ENCODE peak calls at places on chromosomes 16 and 17, in seven cellular contexts. Y, O, Z, U, T, Q and E are unnamed samples. For H3K4me1, the result is how much of the 10 kb centered on the place peaks cover.

GRCh38 chr16:1430759-1431496 is at the start of gene PERCC1:
- DNase-seq in O (no peak), Z (peak), Q (no peak), U (no peak), T (peak), Y (no peak), E (no peak)

GRCh38 chr17:44324571-44325275 is at the start of gene SLC25A39:
- DNase-seq in T (peak), Y (peak), U (no peak), Z (peak), Q (no peak), O (peak), E (peak)

GRCh38 chr16:3645504-3646347 is 8.8 kb upstream of the DNASE1 start:
- DNase-seq in Q (no peak), U (peak), Y (no peak), Z (no peak), T (no peak), O (peak), E (peak)

GRCh38 chr16:10971560-10971961 is 27.2 kb downstream of the CLEC16A start:
- DNase-seq in Q (no peak), Z (peak), O (peak), Y (peak), T (peak), U (no peak), E (peak)

GRCh38 chr17:58969612-58970011 is 137.1 kb downstream of the TRIM37 start:
- DNase-seq in Y (no peak), Z (no peak), U (no peak), Q (no peak), O (no peak), T (no peak), E (no peak)

GRCh38 chr17:56978441-56979090 is 635 bp downstream of the SCPEP1 start:
- DNase-seq in Z (no peak), T (peak), Y (no peak), Q (no peak), U (no peak), O (peak), E (no peak)

GRCh38 chr16:84907046-84907445 is 87.3 kb downstream of the CRISPLD2 start:
- DNase-seq in T (no peak), Y (no peak), Z (no peak), Q (no peak), O (no peak), U (no peak), E (no peak)

GRCh38 chr17:71407972-71408371 is 712.8 kb upstream of the SOX9 start:
- DNase-seq in O (no peak), U (no peak), Q (no peak), T (peak), Y (no peak), Z (no peak), E (no peak)

GRCh38 chr16:4747906-4748681 is 13.8 kb downstream of the DNAAF8 start:
- DNase-seq in T (no peak), O (no peak), U (no peak), Q (no peak), Z (no peak), Y (no peak), E (no peak)

GRCh38 chr16:80283450-80284392 is 257.1 kb upstream of the DYNLRB2 start:
- DNase-seq in T (no peak), O (no peak), Q (no peak), Y (no peak), Z (no peak), U (no peak), E (no peak)

GRCh38 chr16:80804451-80805383 is at the start of gene CDYL2:
- DNase-seq in Z (no peak), Q (no peak), U (no peak), Y (no peak), O (peak), T (peak), E (no peak)

GRCh38 chr16:62225675-62226074 is 189.4 kb upstream of the CDH8 start:
- DNase-seq in Z (peak), T (peak), Q (peak), O (peak), Y (no peak), U (peak), E (peak)

GRCh38 chr17:3659541-3660111 is 8.8 kb downstream of the TAX1BP3 start:
- DNase-seq in U (no peak), O (peak), T (no peak), Z (no peak), Q (no peak), Y (no peak), E (no peak)

GRCh38 chr17:7178973-7179316 is 225 bp downstream of the ASGR1 start:
- DNase-seq in Y (no peak), O (no peak), Q (no peak), U (no peak), T (no peak), Z (no peak), E (no peak)

GRCh38 chr16:11738742-11739544 is 3.7 kb downstream of the TXNDC11 start:
- DNase-seq in U (no peak), Q (no peak), Z (no peak), O (no peak), T (no peak), Y (no peak), E (no peak)

GRCh38 chr17:17628388-17629008 is 37.0 kb upstream of the PEMT start:
- DNase-seq in Y (no peak), T (no peak), U (no peak), O (no peak), Z (no peak), Q (peak), E (no peak)

GRCh38 chr16:57265850-57266530 is 18.5 kb downstream of the PLLP start:
- DNase-seq in U (no peak), Y (no peak), O (peak), Q (no peak), T (peak), Z (no peak), E (no peak)

GRCh38 chr17:28864991-28865849 is 10.4 kb downstream of the ERAL1 start:
- DNase-seq in Y (no peak), T (no peak), U (no peak), Z (peak), O (peak), Q (no peak), E (no peak)

GRCh38 chr17:48297825-48298224 is 132.2 kb downstream of the SKAP1 start:
- DNase-seq in O (no peak), Y (no peak), Z (no peak), T (no peak), U (no peak), Q (no peak), E (no peak)

GRCh38 chr16:11149011-11149616 is 106.9 kb downstream of the SOCS1 start:
- DNase-seq in Y (no peak), Q (no peak), T (no peak), U (no peak), O (peak), Z (peak), E (no peak)

GRCh38 chr17:30398328-30399041 is 19.8 kb downstream of the CPD start:
- DNase-seq in Y (no peak), U (no peak), Q (no peak), Z (no peak), O (no peak), T (peak), E (no peak)

GRCh38 chr17:77218902-77219301 is 78.1 kb downstream of the SEC14L1 start:
- DNase-seq in Y (no peak), Z (no peak), T (no peak), Q (no peak), U (no peak), O (no peak), E (no peak)

GRCh38 chr17:73823684-73824083 is 179.4 kb upstream of the SDK2 start:
- DNase-seq in T (peak), Y (no peak), O (no peak), Q (no peak), Z (peak), U (no peak), E (no peak)

GRCh38 chr16:70686376-70687171 is 721 bp upstream of the MTSS2 start:
- DNase-seq in Y (no peak), T (no peak), O (no peak), Q (no peak), U (no peak), Z (no peak), E (no peak)

GRCh38 chr17:79339311-79339710 is 264.7 kb downstream of the ENGASE start:
- DNase-seq in Z (no peak), Y (no peak), Q (no peak), O (no peak), T (no peak), U (no peak), E (no peak)

GRCh38 chr17:46774108-46774737 is 44.3 kb downstream of the WNT3 start:
- DNase-seq in Q (no peak), Y (no peak), U (no peak), T (peak), Z (no peak), O (no peak), E (no peak)

GRCh38 chr17:67995568-67996191 is 589 bp downstream of the C17orf58 start:
- DNase-seq in U (no peak), Q (no peak), Z (no peak), T (peak), Y (no peak), O (no peak), E (no peak)

GRCh38 chr17:29042679-29043538 is at the start of gene PIPOX:
- DNase-seq in T (peak), Q (peak), O (no peak), Y (no peak), U (peak), Z (peak), E (peak)

GRCh38 chr16:12985516-12985915 is 84.1 kb downstream of the SHISA9 start:
- DNase-seq in U (no peak), Y (no peak), Q (no peak), O (no peak), Z (no peak), T (no peak), E (no peak)

GRCh38 chr16:89864421-89864820 is 9.0 kb upstream of the TCF25 start:
- DNase-seq in Z (no peak), T (no peak), O (no peak), Q (no peak), Y (peak), U (no peak), E (no peak)

GRCh38 chr16:83814654-83814985 is 6.8 kb downstream of the HSBP1 start:
- DNase-seq in U (no peak), Y (no peak), T (no peak), Q (no peak), Z (no peak), O (no peak), E (no peak)

GRCh38 chr16:83818276-83818675 is 10.5 kb downstream of the HSBP1 start:
- DNase-seq in O (no peak), Q (no peak), Z (no peak), U (no peak), T (no peak), Y (no peak), E (no peak)

GRCh38 chr16:83810906-83811305 is 3.1 kb downstream of the HSBP1 start:
- DNase-seq in T (no peak), O (no peak), Z (no peak), Y (no peak), U (no peak), Q (no peak), E (no peak)

GRCh38 chr16:83817022-83817421 is 9.2 kb downstream of the HSBP1 start:
- DNase-seq in Q (no peak), O (no peak), T (no peak), Y (no peak), Z (no peak), U (no peak), E (no peak)

DNA sequence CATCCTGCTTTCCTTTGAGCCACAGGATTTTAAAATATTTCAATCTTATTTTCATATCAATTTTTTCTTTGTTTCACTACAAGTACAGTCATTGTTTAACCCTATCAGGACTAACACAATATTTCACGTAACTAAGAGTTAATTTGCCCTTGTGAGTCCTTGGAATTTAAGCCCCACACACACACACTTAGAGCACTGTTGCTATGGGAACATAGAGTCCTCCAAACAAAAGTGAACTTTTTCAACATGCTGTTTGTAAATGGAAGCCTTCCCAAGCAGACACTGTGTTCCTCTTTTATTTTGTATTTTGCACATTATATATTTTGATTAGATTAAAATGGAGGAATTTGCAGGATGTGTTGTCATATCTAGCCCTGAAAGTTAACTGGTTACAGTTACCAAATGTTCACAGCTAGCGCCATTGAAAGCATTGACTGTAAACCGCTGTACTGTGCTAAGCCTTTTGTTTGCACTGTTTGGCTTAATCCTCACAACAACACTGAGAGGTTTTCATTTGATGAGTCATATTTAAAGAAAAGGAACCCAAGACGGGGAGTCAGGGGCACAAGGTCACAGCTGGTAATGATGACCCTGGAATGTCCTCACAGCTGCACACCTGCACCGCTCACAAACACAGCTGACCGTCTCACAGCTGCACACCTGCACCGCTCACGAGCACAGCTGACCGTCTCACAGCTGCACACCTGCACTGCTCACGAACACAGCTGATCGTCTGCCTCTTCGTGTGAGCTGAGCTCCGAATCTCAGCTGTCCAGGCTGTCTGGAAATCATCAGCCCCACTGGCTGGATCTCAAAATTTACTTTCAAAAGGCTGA is 6.3 kb downstream of the HSBP1 start:
- DNase-seq in Y (no peak), Z (peak), U (no peak), Q (no peak), O (no peak), T (no peak), E (no peak)
- TF ChIP-seq YY1 in Y (no peak), Z (no peak), U (no peak), Q (no peak), O (no peak), T (no peak), E (no peak)

GRCh38 chr16:48561960-48562393 is 48.0 kb downstream of the N4BP1 start:
- DNase-seq in Y (no peak), U (no peak), T (no peak), Z (peak), Q (no peak), O (no peak), E (no peak)

GRCh38 chr16:48564544-48565444 is 45.2 kb downstream of the N4BP1 start:
- DNase-seq in U (no peak), T (no peak), O (no peak), Q (no peak), Z (no peak), Y (no peak), E (no peak)

GRCh38 chr16:48560692-48561091 is 49.3 kb downstream of the N4BP1 start:
- DNase-seq in Q (no peak), Y (no peak), U (no peak), T (no peak), Z (no peak), O (no peak), E (no peak)

GRCh38 chr16:48559462-48560211 is 50.3 kb downstream of the N4BP1 start:
- DNase-seq in Y (no peak), T (no peak), Z (no peak), U (no peak), O (no peak), Q (no peak), E (no peak)

DNA sequence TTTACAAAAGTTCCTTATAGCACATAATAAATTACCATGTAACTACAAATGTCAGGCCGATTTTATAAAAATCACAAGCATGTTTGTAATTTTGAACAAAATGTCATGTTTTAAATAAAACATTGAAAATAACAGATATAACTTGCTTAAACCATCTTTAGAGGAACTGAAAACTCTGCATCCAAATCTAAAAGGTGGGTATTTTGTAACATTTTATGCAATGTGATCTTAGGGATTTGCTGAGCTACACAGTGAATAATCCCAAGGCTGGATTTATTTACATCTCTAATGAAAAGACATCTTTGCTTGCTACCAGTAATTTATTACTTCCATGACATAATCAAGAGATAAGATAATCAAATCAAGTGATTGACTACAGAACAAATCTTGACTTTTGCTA is 47.5 kb downstream of the N4BP1 start:
- DNase-seq in U (no peak), O (no peak), Y (no peak), Z (no peak), Q (no peak), T (no peak), E (no peak)
- H3K4me1 ChIP-seq in U (under half), O (under half), Y (under half), Z (under half), Q (under half), T (under half), E (under half)

GRCh38 chr16:63890723-63891122 is 1231.1 kb downstream of the CDH11 start:
- DNase-seq in T (no peak), Y (no peak), Q (no peak), O (no peak), Z (no peak), U (no peak), E (no peak)
- TF ChIP-seq YY1 in T (no peak), Y (no peak), Q (no peak), O (no peak), Z (no peak), U (no peak), E (no peak)

GRCh38 chr17:55332296-55333041 is 67.7 kb downstream of the HLF start:
- DNase-seq in O (no peak), T (no peak), U (no peak), Z (no peak), Y (no peak), Q (no peak), E (no peak)

GRCh38 chr17:55334285-55334684 is 69.5 kb downstream of the HLF start:
- DNase-seq in T (no peak), O (no peak), Y (no peak), U (no peak), Z (no peak), Q (no peak), E (no peak)

GRCh38 chr17:55336426-55336825 is 71.7 kb downstream of the HLF start:
- DNase-seq in T (no peak), Z (no peak), O (no peak), U (no peak), Y (no peak), Q (no peak), E (no peak)

GRCh38 chr17:55334881-55335523 is 70.2 kb downstream of the HLF start:
- DNase-seq in Z (no peak), O (no peak), T (no peak), Y (no peak), U (no peak), Q (no peak), E (no peak)

GRCh38 chr17:55335625-55336024 is 70.9 kb downstream of the HLF start:
- DNase-seq in O (no peak), U (no peak), Z (no peak), Y (no peak), T (no peak), Q (no peak), E (no peak)
- H3K4me1 ChIP-seq in O (under half), U (under half), Z (under half), Y (under half), T (under half), Q (under half), E (under half)

DNA sequence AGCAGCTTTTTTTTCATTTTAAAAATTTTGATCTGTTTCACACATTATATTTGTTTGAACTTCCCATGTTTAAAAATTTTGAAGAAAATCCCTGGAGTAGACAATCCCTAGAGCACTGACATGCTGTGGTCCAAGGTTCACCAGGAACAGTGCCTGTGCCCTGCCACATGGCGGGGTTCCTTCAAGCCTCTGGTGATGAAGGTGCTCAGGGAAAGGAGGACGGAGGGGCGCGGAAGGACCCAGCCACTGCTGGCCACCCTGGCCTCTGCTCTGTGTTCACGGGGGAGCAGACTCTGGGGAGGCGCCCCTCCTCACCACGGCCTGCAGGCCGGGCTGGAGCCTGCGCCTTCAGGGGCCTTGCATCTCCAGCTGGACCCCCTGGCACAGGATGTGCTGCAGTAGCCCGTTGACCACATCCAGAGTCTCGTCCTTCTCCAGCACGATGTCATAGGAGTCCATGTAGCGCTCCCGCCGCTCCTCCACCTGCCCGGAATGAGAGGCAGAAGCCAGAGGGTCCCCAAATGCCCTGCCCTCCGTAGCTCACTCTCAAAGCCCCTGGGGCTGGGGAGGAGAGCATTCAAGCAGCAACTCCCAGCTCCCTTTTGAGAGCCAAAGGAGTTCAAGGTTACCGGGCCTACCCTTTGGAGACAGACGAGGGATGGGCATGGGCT is 10.7 kb downstream of the NT5C3B start:
- DNase-seq in Y (no peak), T (no peak), Z (no peak), O (no peak), Q (no peak), U (no peak), E (no peak)
- TF ChIP-seq YY1 in Y (no peak), T (no peak), Z (no peak), O (no peak), Q (no peak), U (no peak), E (no peak)

GRCh38 chr16:9092282-9092962 is 978 bp downstream of the HAPSTR1 start:
- DNase-seq in O (peak), Z (peak), U (no peak), T (peak), Y (no peak), Q (no peak), E (no peak)
- H3K4me1 ChIP-seq in O (under half), Z (half or more), U (under half), T (under half), Y (under half), Q (under half), E (under half)

DNA sequence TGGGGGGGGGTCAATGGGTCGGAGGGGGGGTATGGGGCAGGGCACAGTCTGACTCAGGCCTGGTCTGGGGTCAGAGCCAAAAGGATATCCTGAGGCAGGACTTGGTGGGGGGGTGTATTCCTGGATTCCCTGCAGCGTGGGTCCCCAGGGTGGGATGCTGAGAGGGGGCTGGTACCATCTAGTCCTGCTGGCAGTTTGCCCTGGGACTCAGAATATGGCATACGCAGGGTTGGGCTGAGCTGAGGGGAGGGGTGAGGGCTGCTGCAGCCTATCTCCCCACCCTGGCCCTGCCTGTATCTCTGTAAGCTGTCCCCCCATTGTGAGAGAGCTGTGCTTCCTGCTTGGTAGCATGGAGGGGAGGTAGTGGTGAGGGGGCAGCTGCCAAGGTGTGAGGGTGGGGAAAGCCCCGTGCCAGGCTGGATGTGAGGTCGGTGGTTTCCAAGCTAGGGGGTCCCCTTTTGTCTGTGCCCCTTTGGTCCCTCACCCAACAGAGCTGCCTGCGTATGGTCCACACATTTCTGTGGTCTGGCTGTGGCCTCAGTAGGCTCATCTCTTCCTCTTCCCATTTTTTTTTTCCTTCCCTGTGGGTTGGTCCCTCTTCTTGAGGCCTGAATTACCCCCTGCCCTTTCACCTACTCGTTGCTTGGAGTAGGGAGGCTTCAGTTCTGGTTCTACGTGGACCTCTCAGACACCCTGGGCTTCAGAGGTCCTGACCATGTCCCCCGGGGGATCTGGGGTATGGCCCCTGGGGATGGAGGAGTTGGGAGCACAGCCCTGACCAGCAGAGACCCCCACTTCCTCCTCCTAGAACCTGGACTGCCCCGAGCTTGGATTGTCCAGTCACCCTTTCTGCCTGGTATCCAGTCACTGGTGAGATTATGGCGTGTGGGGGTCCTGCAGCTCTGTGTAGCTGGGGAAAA is 15.0 kb downstream of the RARA start:
- DNase-seq in Q (no peak), Y (no peak), O (no peak), U (no peak), T (no peak), Z (no peak), E (no peak)
- TF ChIP-seq YY1 in Q (peak), Y (no peak), O (no peak), U (no peak), T (no peak), Z (no peak), E (no peak)